ENCODE peak calls at places on chromosomes 3 and 15, in seven cellular contexts. G is type B pancreatic cell; L is NCI-H774; A is activated CD4-positive, alpha-beta T cell treated with anti-CD3 and anti-CD28 coated beads, Interleukin-2, amount 10 ng/mL, durations not matched to agents 7 days and 5 days; K is GM13976; C is CD8-positive, alpha-beta T cell; T is islet precursor cell. V is an unnamed sample.

GRCh38 chr15:62770111-62770660 is 272.4 kb upstream of the TPM1 start:
- DNase-seq in G (no peak), L (no peak), A (no peak), K (no peak), C (no peak), T (no peak), V (no peak)

GRCh38 chr3:167941234-167941995 is 154.3 kb downstream of the GOLIM4 start:
- DNase-seq in G (no peak), L (no peak), A (no peak), K (no peak), C (no peak), T (no peak), V (peak; percentile 82)

GRCh38 chr3:42002790-42003189 is 40.9 kb upstream of the ULK4 start:
- DNase-seq in G (no peak), L (no peak), A (no peak), K (no peak), C (no peak), T (no peak), V (no peak)

GRCh38 chr3:15271785-15272381 is 60.5 kb downstream of the SH3BP5 start:
- DNase-seq in G (no peak), L (no peak), A (peak; percentile 89), K (peak; percentile 72), C (peak; percentile 93), T (peak; percentile 82), V (no peak)

GRCh38 chr15:38564557-38565286 is at the start of gene RASGRP1:
- DNase-seq in G (peak; percentile 80), L (peak; percentile 13), A (peak; percentile 89), K (peak; percentile 87), C (peak; percentile 88), T (peak; percentile 83), V (peak; percentile 35)

GRCh38 chr3:182092662-182093262 is 381.0 kb downstream of the SOX2 start:
- DNase-seq in G (no peak), L (peak; percentile 64), A (no peak), K (no peak), C (no peak), T (no peak), V (no peak)

GRCh38 chr3:31132132-31132769 is 237.8 kb upstream of the GADL1 start:
- DNase-seq in G (no peak), L (no peak), A (no peak), K (no peak), C (no peak), T (no peak), V (peak; percentile 1)

GRCh38 chr3:50610181-50610971 is 1.2 kb downstream of the CISH start:
- DNase-seq in G (no peak), L (no peak), A (peak; percentile 55), K (no peak), C (peak; percentile 34), T (no peak), V (no peak)

GRCh38 chr3:80097674-80098073 is 329.9 kb upstream of the ROBO1 start:
- DNase-seq in G (no peak), L (no peak), A (no peak), K (no peak), C (no peak), T (no peak), V (no peak)

V was measured in NCI-H1417.